ENCODE peak calls at places on chromosomes 16 and 17, in ten cellular contexts. One of them, this sample, is unnamed. For H3K9me3 and H3K4me1, the result is how much of the 10 kb centered on the place peaks cover.

GRCh38 chr16:1991588-1992474 is 2.1 kb downstream of the SYNGR3 start:
- DNase-seq in ascending aorta: peak
- DNase-seq in ovary: peak
- DNase-seq in lung: peak
- DNase-seq in PC-3: peak
- DNase-seq in IMR-90: peak
- DNase-seq in prostate gland: peak
- DNase-seq in aorta: peak
- DNase-seq in CD4-positive, CD25-positive, alpha-beta regulatory T cell: peak
- DNase-seq in endothelial cell of umbilical vein: peak
- DNase-seq in this sample: peak

GRCh38 chr17:4849011-4849536 is 15.9 kb downstream of the MINK1 start:
- DNase-seq in PC-3: peak
- DNase-seq in ovary: no peak
- DNase-seq in aorta: no peak
- DNase-seq in prostate gland: peak
- DNase-seq in IMR-90: no peak
- DNase-seq in endothelial cell of umbilical vein: no peak
- DNase-seq in lung: no peak
- DNase-seq in CD4-positive, CD25-positive, alpha-beta regulatory T cell: no peak
- DNase-seq in ascending aorta: no peak
- DNase-seq in this sample: no peak

GRCh38 chr17:43219746-43220380 is 8.2 kb downstream of the TMEM106A start:
- DNase-seq in IMR-90: no peak
- DNase-seq in prostate gland: no peak
- DNase-seq in ascending aorta: peak
- DNase-seq in lung: peak
- DNase-seq in PC-3: no peak
- DNase-seq in aorta: no peak
- DNase-seq in endothelial cell of umbilical vein: no peak
- DNase-seq in ovary: no peak
- DNase-seq in CD4-positive, CD25-positive, alpha-beta regulatory T cell: no peak
- DNase-seq in this sample: no peak

GRCh38 chr17:6498798-6499540 is 54.7 kb downstream of the PIMREG start:
- DNase-seq in prostate gland: no peak
- DNase-seq in PC-3: no peak
- DNase-seq in aorta: no peak
- DNase-seq in lung: no peak
- DNase-seq in ovary: no peak
- DNase-seq in endothelial cell of umbilical vein: no peak
- DNase-seq in IMR-90: no peak
- DNase-seq in CD4-positive, CD25-positive, alpha-beta regulatory T cell: no peak
- DNase-seq in ascending aorta: peak
- DNase-seq in this sample: no peak

GRCh38 chr16:12184419-12184831 is 207.9 kb downstream of the SNX29 start:
- DNase-seq in CD4-positive, CD25-positive, alpha-beta regulatory T cell: no peak
- DNase-seq in ovary: no peak
- DNase-seq in prostate gland: no peak
- DNase-seq in aorta: no peak
- DNase-seq in ascending aorta: no peak
- DNase-seq in IMR-90: no peak
- DNase-seq in lung: no peak
- DNase-seq in endothelial cell of umbilical vein: no peak
- DNase-seq in PC-3: no peak
- DNase-seq in this sample: no peak

GRCh38 chr16:8887952-8888560 is 5.9 kb downstream of the LITAFD start:
- DNase-seq in lung: no peak
- DNase-seq in CD4-positive, CD25-positive, alpha-beta regulatory T cell: no peak
- DNase-seq in PC-3: peak
- DNase-seq in IMR-90: peak
- DNase-seq in ascending aorta: no peak
- DNase-seq in endothelial cell of umbilical vein: no peak
- DNase-seq in aorta: no peak
- DNase-seq in prostate gland: peak
- DNase-seq in ovary: no peak
- DNase-seq in this sample: no peak

GRCh38 chr17:57732062-57732461 is 13.0 kb downstream of the CCDC182 start:
- DNase-seq in prostate gland: no peak
- DNase-seq in IMR-90: no peak
- DNase-seq in endothelial cell of umbilical vein: no peak
- DNase-seq in ascending aorta: no peak
- DNase-seq in PC-3: no peak
- DNase-seq in lung: no peak
- DNase-seq in ovary: peak
- DNase-seq in aorta: no peak
- DNase-seq in CD4-positive, CD25-positive, alpha-beta regulatory T cell: no peak
- DNase-seq in this sample: no peak

GRCh38 chr17:50280068-50280467 is 5.8 kb downstream of the TMEM92 start:
- DNase-seq in prostate gland: no peak
- DNase-seq in PC-3: no peak
- DNase-seq in ascending aorta: no peak
- DNase-seq in IMR-90: no peak
- DNase-seq in ovary: no peak
- DNase-seq in endothelial cell of umbilical vein: no peak
- DNase-seq in CD4-positive, CD25-positive, alpha-beta regulatory T cell: no peak
- DNase-seq in aorta: no peak
- DNase-seq in lung: no peak
- DNase-seq in this sample: no peak

GRCh38 chr17:65688307-65688706 is 126.9 kb upstream of the AXIN2 start:
- DNase-seq in ascending aorta: no peak
- DNase-seq in lung: no peak
- DNase-seq in prostate gland: no peak
- DNase-seq in endothelial cell of umbilical vein: no peak
- DNase-seq in PC-3: no peak
- DNase-seq in aorta: no peak
- DNase-seq in ovary: no peak
- DNase-seq in IMR-90: no peak
- DNase-seq in CD4-positive, CD25-positive, alpha-beta regulatory T cell: no peak
- DNase-seq in this sample: no peak

GRCh38 chr16:29806096-29806579 is at the start of gene MAZ:
- DNase-seq in endothelial cell of umbilical vein: no peak
- DNase-seq in prostate gland: no peak
- DNase-seq in CD4-positive, CD25-positive, alpha-beta regulatory T cell: no peak
- DNase-seq in ovary: no peak
- DNase-seq in aorta: no peak
- DNase-seq in ascending aorta: no peak
- DNase-seq in PC-3: no peak
- DNase-seq in lung: no peak
- DNase-seq in IMR-90: peak
- DNase-seq in this sample: no peak

GRCh38 chr16:23498863-23499262 is 11.4 kb downstream of the GGA2 start:
- DNase-seq in PC-3: no peak
- DNase-seq in ascending aorta: no peak
- DNase-seq in aorta: peak
- DNase-seq in endothelial cell of umbilical vein: no peak
- DNase-seq in ovary: no peak
- DNase-seq in CD4-positive, CD25-positive, alpha-beta regulatory T cell: no peak
- DNase-seq in IMR-90: no peak
- DNase-seq in prostate gland: no peak
- DNase-seq in lung: no peak
- DNase-seq in this sample: no peak

DNA sequence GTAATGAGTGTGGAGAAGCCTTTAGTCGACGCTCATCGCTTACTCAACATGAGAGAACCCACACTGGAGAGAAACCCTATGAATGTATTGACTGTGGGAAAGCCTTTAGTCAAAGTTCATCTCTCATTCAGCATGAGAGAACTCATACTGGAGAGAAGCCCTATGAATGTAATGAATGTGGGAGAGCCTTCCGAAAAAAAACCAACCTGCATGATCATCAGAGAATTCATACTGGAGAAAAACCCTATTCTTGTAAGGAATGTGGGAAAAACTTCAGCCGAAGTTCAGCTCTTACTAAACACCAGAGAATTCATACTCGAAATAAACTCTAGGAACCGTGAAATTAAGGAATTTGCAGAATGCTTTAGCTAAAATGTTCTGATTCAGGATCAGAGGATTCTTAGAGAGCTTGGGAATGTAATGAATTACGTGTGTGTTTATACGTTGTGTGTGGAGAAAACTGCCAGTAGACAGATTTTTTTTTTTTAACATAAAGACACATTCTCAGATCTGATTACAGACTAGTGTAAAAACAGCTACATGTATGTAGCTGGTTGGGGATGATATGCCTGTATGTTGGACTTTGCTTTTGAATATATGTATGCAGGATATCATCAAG is 25.4 kb downstream of the ZFP90 start:
- DNase-seq in endothelial cell of umbilical vein: no peak
- DNase-seq in lung: no peak
- DNase-seq in IMR-90: peak
- DNase-seq in CD4-positive, CD25-positive, alpha-beta regulatory T cell: no peak
- DNase-seq in PC-3: no peak
- DNase-seq in prostate gland: no peak
- DNase-seq in aorta: no peak
- DNase-seq in ascending aorta: no peak
- DNase-seq in ovary: no peak
- DNase-seq in this sample: no peak
- H3K9me3 ChIP-seq in endothelial cell of umbilical vein: half or more
- H3K9me3 ChIP-seq in lung: half or more
- H3K9me3 ChIP-seq in IMR-90: half or more
- H3K9me3 ChIP-seq in CD4-positive, CD25-positive, alpha-beta regulatory T cell: half or more
- H3K9me3 ChIP-seq in PC-3: half or more
- H3K9me3 ChIP-seq in prostate gland: under half
- H3K9me3 ChIP-seq in aorta: under half
- H3K9me3 ChIP-seq in ascending aorta: half or more
- H3K9me3 ChIP-seq in ovary: under half
- H3K9me3 ChIP-seq in this sample: half or more

GRCh38 chr17:81081217-81081616 is 46.3 kb downstream of the BAIAP2 start:
- DNase-seq in ovary: no peak
- DNase-seq in CD4-positive, CD25-positive, alpha-beta regulatory T cell: no peak
- DNase-seq in PC-3: no peak
- DNase-seq in IMR-90: no peak
- DNase-seq in endothelial cell of umbilical vein: no peak
- DNase-seq in ascending aorta: no peak
- DNase-seq in lung: no peak
- DNase-seq in aorta: no peak
- DNase-seq in prostate gland: no peak
- DNase-seq in this sample: no peak

GRCh38 chr17:81081619-81082176 is 46.7 kb downstream of the BAIAP2 start:
- DNase-seq in lung: no peak
- DNase-seq in CD4-positive, CD25-positive, alpha-beta regulatory T cell: no peak
- DNase-seq in PC-3: no peak
- DNase-seq in prostate gland: no peak
- DNase-seq in endothelial cell of umbilical vein: no peak
- DNase-seq in aorta: no peak
- DNase-seq in ascending aorta: no peak
- DNase-seq in ovary: no peak
- DNase-seq in IMR-90: no peak
- DNase-seq in this sample: no peak

GRCh38 chr17:81084691-81085419 is 49.9 kb downstream of the BAIAP2 start:
- DNase-seq in IMR-90: no peak
- DNase-seq in ovary: no peak
- DNase-seq in endothelial cell of umbilical vein: no peak
- DNase-seq in lung: peak
- DNase-seq in aorta: no peak
- DNase-seq in prostate gland: peak
- DNase-seq in ascending aorta: no peak
- DNase-seq in PC-3: no peak
- DNase-seq in CD4-positive, CD25-positive, alpha-beta regulatory T cell: no peak
- DNase-seq in this sample: no peak

GRCh38 chr17:81082177-81083073 is 47.5 kb downstream of the BAIAP2 start:
- DNase-seq in aorta: no peak
- DNase-seq in IMR-90: no peak
- DNase-seq in ascending aorta: no peak
- DNase-seq in prostate gland: no peak
- DNase-seq in ovary: no peak
- DNase-seq in endothelial cell of umbilical vein: peak
- DNase-seq in PC-3: no peak
- DNase-seq in CD4-positive, CD25-positive, alpha-beta regulatory T cell: no peak
- DNase-seq in lung: peak
- DNase-seq in this sample: no peak

DNA sequence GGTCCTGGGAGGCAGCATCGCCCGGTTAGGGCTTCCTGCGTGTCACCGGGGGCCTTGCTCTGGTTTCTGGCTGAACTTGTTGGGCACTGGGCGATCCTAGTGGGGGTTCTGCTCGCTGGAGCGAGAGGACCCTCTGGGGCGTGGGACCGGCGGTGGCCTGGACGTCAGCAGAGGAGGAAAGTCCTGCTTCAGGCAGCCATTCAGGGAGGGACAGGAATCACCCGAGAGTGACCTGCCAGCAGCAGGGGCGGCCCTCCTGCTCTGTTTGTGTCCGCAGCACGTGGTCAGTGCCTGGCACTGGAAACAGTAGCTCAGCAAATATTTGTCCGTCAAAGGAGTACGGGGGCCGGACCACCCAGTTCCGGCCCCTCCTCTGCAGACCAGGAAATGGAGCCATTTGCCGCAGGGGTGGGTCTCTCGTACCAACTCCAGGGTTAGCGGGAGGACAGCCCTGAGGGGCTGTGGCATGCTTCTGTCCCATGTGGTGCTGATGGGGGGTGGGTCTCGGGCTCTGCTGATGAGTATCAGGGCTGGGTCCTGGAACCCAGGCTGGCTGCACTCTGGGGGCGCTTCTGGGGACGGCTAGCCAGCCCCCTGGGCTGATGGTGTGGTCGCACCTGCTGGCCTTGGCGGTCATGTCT is 48.3 kb downstream of the BAIAP2 start:
- DNase-seq in lung: peak
- DNase-seq in IMR-90: no peak
- DNase-seq in aorta: no peak
- DNase-seq in prostate gland: peak
- DNase-seq in CD4-positive, CD25-positive, alpha-beta regulatory T cell: no peak
- DNase-seq in endothelial cell of umbilical vein: peak
- DNase-seq in ovary: no peak
- DNase-seq in ascending aorta: no peak
- DNase-seq in PC-3: no peak
- DNase-seq in this sample: no peak
- H3K4me1 ChIP-seq in lung: under half
- H3K4me1 ChIP-seq in IMR-90: under half
- H3K4me1 ChIP-seq in aorta: under half
- H3K4me1 ChIP-seq in prostate gland: half or more
- H3K4me1 ChIP-seq in CD4-positive, CD25-positive, alpha-beta regulatory T cell: under half
- H3K4me1 ChIP-seq in endothelial cell of umbilical vein: under half
- H3K4me1 ChIP-seq in ovary: under half
- H3K4me1 ChIP-seq in ascending aorta: under half
- H3K4me1 ChIP-seq in PC-3: under half
- H3K4me1 ChIP-seq in this sample: under half

GRCh38 chr17:16537130-16537458 is 31.9 kb downstream of the ZNF287 start:
- DNase-seq in endothelial cell of umbilical vein: no peak
- DNase-seq in ascending aorta: no peak
- DNase-seq in prostate gland: no peak
- DNase-seq in CD4-positive, CD25-positive, alpha-beta regulatory T cell: no peak
- DNase-seq in ovary: no peak
- DNase-seq in IMR-90: no peak
- DNase-seq in PC-3: no peak
- DNase-seq in lung: no peak
- DNase-seq in aorta: no peak
- DNase-seq in this sample: no peak
- H3K9me3 ChIP-seq in endothelial cell of umbilical vein: under half
- H3K9me3 ChIP-seq in ascending aorta: under half
- H3K9me3 ChIP-seq in prostate gland: under half
- H3K9me3 ChIP-seq in CD4-positive, CD25-positive, alpha-beta regulatory T cell: under half
- H3K9me3 ChIP-seq in ovary: under half
- H3K9me3 ChIP-seq in IMR-90: under half
- H3K9me3 ChIP-seq in PC-3: under half
- H3K9me3 ChIP-seq in lung: under half
- H3K9me3 ChIP-seq in aorta: under half
- H3K9me3 ChIP-seq in this sample: under half

DNA sequence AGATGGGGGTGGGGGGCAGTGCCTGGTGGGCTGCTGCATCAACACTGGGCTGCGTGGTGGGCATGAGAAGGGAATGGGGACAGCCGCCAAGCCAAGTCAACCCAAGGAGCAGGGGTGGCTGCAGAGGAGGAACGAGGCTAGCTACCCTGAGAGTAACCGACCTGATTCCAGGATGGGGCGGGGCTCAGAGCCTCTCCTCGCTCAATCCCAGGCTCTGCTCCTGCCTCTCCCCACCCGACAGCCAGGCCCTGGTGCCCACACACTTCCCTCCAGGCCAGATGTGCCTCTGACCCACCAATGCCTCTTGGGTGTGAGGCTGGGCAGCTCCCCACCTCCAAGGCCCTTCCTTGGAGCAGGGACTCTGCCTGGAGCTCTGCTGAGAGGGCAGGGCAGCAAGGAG is 2.7 kb downstream of the NPTX1 start:
- DNase-seq in endothelial cell of umbilical vein: no peak
- DNase-seq in PC-3: no peak
- DNase-seq in aorta: no peak
- DNase-seq in ascending aorta: no peak
- DNase-seq in lung: no peak
- DNase-seq in prostate gland: no peak
- DNase-seq in CD4-positive, CD25-positive, alpha-beta regulatory T cell: no peak
- DNase-seq in ovary: no peak
- DNase-seq in IMR-90: no peak
- DNase-seq in this sample: peak
- H3K4me1 ChIP-seq in endothelial cell of umbilical vein: under half
- H3K4me1 ChIP-seq in PC-3: under half
- H3K4me1 ChIP-seq in aorta: under half
- H3K4me1 ChIP-seq in ascending aorta: under half
- H3K4me1 ChIP-seq in lung: under half
- H3K4me1 ChIP-seq in prostate gland: under half
- H3K4me1 ChIP-seq in CD4-positive, CD25-positive, alpha-beta regulatory T cell: under half
- H3K4me1 ChIP-seq in ovary: under half
- H3K4me1 ChIP-seq in IMR-90: under half
- H3K4me1 ChIP-seq in this sample: under half